ENCODE peak calls at places on chromosomes 3 and 15, in five cellular contexts. One of them, this sample, is unnamed.

GRCh38 chr15:31013863-31014607 is 22.6 kb upstream of the MTMR10 start:
- DNase-seq in GM23248: no peak
- DNase-seq in NCI-H2081 treated with DMSO at 0.1 percent for 48 hours: no peak
- DNase-seq in skeletal muscle cell: no peak
- DNase-seq in activated CD8-positive, alpha-beta memory T cell treated with anti-CD3 and anti-CD28 coated beads for 48 hours: no peak
- DNase-seq in this sample: no peak

GRCh38 chr15:69117431-69117841 is 43.0 kb upstream of the GLCE start:
- DNase-seq in GM23248: no peak
- DNase-seq in NCI-H2081 treated with DMSO at 0.1 percent for 48 hours: no peak
- DNase-seq in skeletal muscle cell: peak
- DNase-seq in activated CD8-positive, alpha-beta memory T cell treated with anti-CD3 and anti-CD28 coated beads for 48 hours: no peak
- DNase-seq in this sample: no peak

GRCh38 chr3:57752307-57752706 is 3.8 kb upstream of the SLMAP start:
- DNase-seq in GM23248: peak
- DNase-seq in NCI-H2081 treated with DMSO at 0.1 percent for 48 hours: no peak
- DNase-seq in skeletal muscle cell: no peak
- DNase-seq in activated CD8-positive, alpha-beta memory T cell treated with anti-CD3 and anti-CD28 coated beads for 48 hours: no peak
- DNase-seq in this sample: no peak

GRCh38 chr3:195829897-195830254 is 18.1 kb upstream of the MUC4 start:
- DNase-seq in GM23248: no peak
- DNase-seq in NCI-H2081 treated with DMSO at 0.1 percent for 48 hours: no peak
- DNase-seq in skeletal muscle cell: no peak
- DNase-seq in activated CD8-positive, alpha-beta memory T cell treated with anti-CD3 and anti-CD28 coated beads for 48 hours: no peak
- DNase-seq in this sample: no peak

GRCh38 chr3:80701349-80701748 is 933.6 kb upstream of the ROBO1 start:
- DNase-seq in GM23248: no peak
- DNase-seq in NCI-H2081 treated with DMSO at 0.1 percent for 48 hours: no peak
- DNase-seq in skeletal muscle cell: no peak
- DNase-seq in activated CD8-positive, alpha-beta memory T cell treated with anti-CD3 and anti-CD28 coated beads for 48 hours: no peak
- DNase-seq in this sample: no peak

GRCh38 chr15:90231028-90232017 is 2.4 kb downstream of the CIB1 start:
- DNase-seq in GM23248: no peak
- DNase-seq in NCI-H2081 treated with DMSO at 0.1 percent for 48 hours: no peak
- DNase-seq in skeletal muscle cell: no peak
- DNase-seq in activated CD8-positive, alpha-beta memory T cell treated with anti-CD3 and anti-CD28 coated beads for 48 hours: peak
- DNase-seq in this sample: no peak

GRCh38 chr15:53305554-53305953 is 453.9 kb downstream of the WDR72 start:
- DNase-seq in GM23248: no peak
- DNase-seq in NCI-H2081 treated with DMSO at 0.1 percent for 48 hours: no peak
- DNase-seq in skeletal muscle cell: no peak
- DNase-seq in activated CD8-positive, alpha-beta memory T cell treated with anti-CD3 and anti-CD28 coated beads for 48 hours: no peak
- DNase-seq in this sample: no peak

GRCh38 chr15:20351448-20351961 is 190.1 kb downstream of the GOLGA6L6 start:
- DNase-seq in GM23248: no peak
- DNase-seq in NCI-H2081 treated with DMSO at 0.1 percent for 48 hours: no peak
- DNase-seq in skeletal muscle cell: no peak
- DNase-seq in activated CD8-positive, alpha-beta memory T cell treated with anti-CD3 and anti-CD28 coated beads for 48 hours: no peak
- DNase-seq in this sample: no peak

GRCh38 chr3:151327571-151328198 is 1.7 kb downstream of the P2RY13 start:
- DNase-seq in GM23248: peak
- DNase-seq in NCI-H2081 treated with DMSO at 0.1 percent for 48 hours: no peak
- DNase-seq in skeletal muscle cell: no peak
- DNase-seq in activated CD8-positive, alpha-beta memory T cell treated with anti-CD3 and anti-CD28 coated beads for 48 hours: no peak
- DNase-seq in this sample: no peak

GRCh38 chr15:92707880-92708551 is 52.4 kb upstream of the FAM174B start:
- DNase-seq in GM23248: peak
- DNase-seq in NCI-H2081 treated with DMSO at 0.1 percent for 48 hours: no peak
- DNase-seq in skeletal muscle cell: no peak
- DNase-seq in activated CD8-positive, alpha-beta memory T cell treated with anti-CD3 and anti-CD28 coated beads for 48 hours: no peak
- DNase-seq in this sample: no peak

GRCh38 chr3:12227833-12228232 is 61.0 kb upstream of the PPARG start:
- DNase-seq in GM23248: peak
- DNase-seq in NCI-H2081 treated with DMSO at 0.1 percent for 48 hours: no peak
- DNase-seq in skeletal muscle cell: peak
- DNase-seq in activated CD8-positive, alpha-beta memory T cell treated with anti-CD3 and anti-CD28 coated beads for 48 hours: no peak
- DNase-seq in this sample: no peak

GRCh38 chr3:30073622-30074021 is 532.8 kb upstream of the TGFBR2 start:
- DNase-seq in GM23248: peak
- DNase-seq in NCI-H2081 treated with DMSO at 0.1 percent for 48 hours: no peak
- DNase-seq in skeletal muscle cell: peak
- DNase-seq in activated CD8-positive, alpha-beta memory T cell treated with anti-CD3 and anti-CD28 coated beads for 48 hours: no peak
- DNase-seq in this sample: no peak

GRCh38 chr3:31704651-31705179 is 172.0 kb downstream of the STT3B start:
- DNase-seq in GM23248: peak
- DNase-seq in NCI-H2081 treated with DMSO at 0.1 percent for 48 hours: no peak
- DNase-seq in skeletal muscle cell: peak
- DNase-seq in activated CD8-positive, alpha-beta memory T cell treated with anti-CD3 and anti-CD28 coated beads for 48 hours: no peak
- DNase-seq in this sample: no peak

GRCh38 chr15:55742927-55743614 is at the start of gene PRTG:
- DNase-seq in GM23248: peak
- DNase-seq in NCI-H2081 treated with DMSO at 0.1 percent for 48 hours: no peak
- DNase-seq in skeletal muscle cell: peak
- DNase-seq in activated CD8-positive, alpha-beta memory T cell treated with anti-CD3 and anti-CD28 coated beads for 48 hours: no peak
- DNase-seq in this sample: no peak

GRCh38 chr3:13533823-13534435 is 15.0 kb upstream of the FBLN2 start:
- DNase-seq in GM23248: no peak
- DNase-seq in NCI-H2081 treated with DMSO at 0.1 percent for 48 hours: no peak
- DNase-seq in skeletal muscle cell: no peak
- DNase-seq in activated CD8-positive, alpha-beta memory T cell treated with anti-CD3 and anti-CD28 coated beads for 48 hours: no peak
- DNase-seq in this sample: no peak

GRCh38 chr3:185207931-185208746 is 45.7 kb downstream of the EHHADH start:
- DNase-seq in GM23248: peak
- DNase-seq in NCI-H2081 treated with DMSO at 0.1 percent for 48 hours: no peak
- DNase-seq in skeletal muscle cell: no peak
- DNase-seq in activated CD8-positive, alpha-beta memory T cell treated with anti-CD3 and anti-CD28 coated beads for 48 hours: no peak
- DNase-seq in this sample: no peak

GRCh38 chr3:168933614-168934013 is 729.9 kb downstream of the MECOM start:
- DNase-seq in GM23248: peak
- DNase-seq in NCI-H2081 treated with DMSO at 0.1 percent for 48 hours: no peak
- DNase-seq in skeletal muscle cell: no peak
- DNase-seq in activated CD8-positive, alpha-beta memory T cell treated with anti-CD3 and anti-CD28 coated beads for 48 hours: no peak
- DNase-seq in this sample: no peak

GRCh38 chr3:69271098-69271497 is 114.8 kb downstream of the FRMD4B start:
- DNase-seq in GM23248: no peak
- DNase-seq in NCI-H2081 treated with DMSO at 0.1 percent for 48 hours: no peak
- DNase-seq in skeletal muscle cell: no peak
- DNase-seq in activated CD8-positive, alpha-beta memory T cell treated with anti-CD3 and anti-CD28 coated beads for 48 hours: no peak
- DNase-seq in this sample: no peak

GRCh38 chr3:4196748-4197147 is 106.4 kb upstream of the SETMAR start:
- DNase-seq in GM23248: no peak
- DNase-seq in NCI-H2081 treated with DMSO at 0.1 percent for 48 hours: no peak
- DNase-seq in skeletal muscle cell: no peak
- DNase-seq in activated CD8-positive, alpha-beta memory T cell treated with anti-CD3 and anti-CD28 coated beads for 48 hours: no peak
- DNase-seq in this sample: no peak

GRCh38 chr3:31724681-31725080 is 192.0 kb downstream of the STT3B start:
- DNase-seq in GM23248: peak
- DNase-seq in NCI-H2081 treated with DMSO at 0.1 percent for 48 hours: no peak
- DNase-seq in skeletal muscle cell: no peak
- DNase-seq in activated CD8-positive, alpha-beta memory T cell treated with anti-CD3 and anti-CD28 coated beads for 48 hours: no peak
- DNase-seq in this sample: no peak

This sample was measured in NCI-H1436 treated with DMSO at 0.1 percent for 48 hours.